ENCODE peak calls at places on chromosomes 5 and 9, in ten cellular contexts. J, C, H, G, L, X, F, Q, U and O are unnamed samples.

GRCh38 chr9:95313010-95313498 is 4.5 kb downstream of the FANCC start:
- DNase-seq in J (peak; percentile 55), C (peak; percentile 51), H (no peak), G (no peak), L (peak; percentile 11), X (peak; percentile 15), F (peak; percentile 71), Q (peak; percentile 89), U (no peak), O (peak; percentile 91)

GRCh38 chr5:88833371-88834107 is 49.4 kb downstream of the MEF2C start:
- DNase-seq in J (peak; percentile 74), C (peak; percentile 85), H (no peak), G (no peak), L (peak; percentile 74), X (no peak), F (no peak), Q (no peak), U (no peak), O (no peak)

GRCh38 chr9:124780060-124780756 is 3.3 kb downstream of the OLFML2A start:
- DNase-seq in J (no peak), C (no peak), H (no peak), G (no peak), L (no peak), X (no peak), F (no peak), Q (no peak), U (no peak), O (peak; percentile 18)

GRCh38 chr5:135203593-135204036 is 169.6 kb upstream of the PITX1 start:
- DNase-seq in J (no peak), C (no peak), H (no peak), G (no peak), L (no peak), X (no peak), F (no peak), Q (no peak), U (no peak), O (no peak)

GRCh38 chr5:159990506-159990905 is 18.4 kb upstream of the TTC1 start:
- DNase-seq in J (no peak), C (no peak), H (no peak), G (no peak), L (no peak), X (no peak), F (no peak), Q (no peak), U (no peak), O (no peak)

GRCh38 chr5:172052454-172053236 is 46.2 kb upstream of the FBXW11 start:
- DNase-seq in J (peak; percentile 86), C (no peak), H (no peak), G (no peak), L (no peak), X (no peak), F (no peak), Q (no peak), U (no peak), O (no peak)

GRCh38 chr5:24642022-24642421 is 2.8 kb downstream of the CDH10 start:
- DNase-seq in J (peak; percentile 0), C (no peak), H (no peak), G (peak; percentile 2), L (no peak), X (peak; percentile 59), F (no peak), Q (no peak), U (no peak), O (no peak)

GRCh38 chr5:136212252-136212721 is 19.3 kb upstream of the SMIM32 start:
- DNase-seq in J (peak; percentile 48), C (peak; percentile 22), H (peak; percentile 13), G (peak; percentile 73), L (peak; percentile 56), X (peak; percentile 55), F (peak; percentile 70), Q (peak; percentile 58), U (peak; percentile 53), O (peak; percentile 77)

GRCh38 chr9:121466142-121466541 is 33.5 kb downstream of the GGTA1 start:
- DNase-seq in J (no peak), C (no peak), H (no peak), G (no peak), L (no peak), X (no peak), F (no peak), Q (no peak), U (no peak), O (no peak)

GRCh38 chr9:35827486-35827885 is 1.0 kb downstream of the FAM221B start:
- DNase-seq in J (peak; percentile 71), C (no peak), H (no peak), G (no peak), L (no peak), X (no peak), F (no peak), Q (no peak), U (no peak), O (no peak)

GRCh38 chr9:15724006-15724405 is 171.2 kb downstream of the CCDC171 start:
- DNase-seq in J (peak; percentile 65), C (no peak), H (no peak), G (no peak), L (no peak), X (no peak), F (no peak), Q (no peak), U (no peak), O (no peak)

GRCh38 chr5:101915559-101915958 is 380.5 kb downstream of the SLCO4C1 start:
- DNase-seq in J (no peak), C (no peak), H (no peak), G (no peak), L (no peak), X (no peak), F (no peak), Q (no peak), U (no peak), O (no peak)

GRCh38 chr9:134204991-134205578 is 40.7 kb upstream of the RNU6ATAC start:
- DNase-seq in J (no peak), C (no peak), H (no peak), G (no peak), L (no peak), X (no peak), F (no peak), Q (no peak), U (no peak), O (no peak)

GRCh38 chr5:96172436-96172835 is 210.8 kb upstream of the ELL2 start:
- DNase-seq in J (peak; percentile 89), C (no peak), H (no peak), G (no peak), L (no peak), X (no peak), F (no peak), Q (no peak), U (no peak), O (no peak)

GRCh38 chr5:37604290-37604689 is 225.2 kb downstream of the WDR70 start:
- DNase-seq in J (no peak), C (no peak), H (no peak), G (no peak), L (no peak), X (no peak), F (no peak), Q (no peak), U (no peak), O (no peak)

GRCh38 chr9:37374892-37375291 is 47.6 kb upstream of the GRHPR start:
- DNase-seq in J (no peak), C (no peak), H (no peak), G (no peak), L (no peak), X (no peak), F (no peak), Q (no peak), U (peak; percentile 17), O (no peak)

GRCh38 chr5:35851282-35851681 is 5.4 kb upstream of the IL7R start:
- DNase-seq in J (peak; percentile 35), C (no peak), H (no peak), G (no peak), L (no peak), X (no peak), F (no peak), Q (no peak), U (no peak), O (no peak)

GRCh38 chr5:76041863-76042262 is 41.3 kb upstream of the SV2C start:
- DNase-seq in J (no peak), C (no peak), H (no peak), G (peak; percentile 16), L (peak; percentile 17), X (no peak), F (peak; percentile 60), Q (no peak), U (no peak), O (no peak)

GRCh38 chr9:99821187-99822095 is at the start of gene NR4A3:
- DNase-seq in J (peak; percentile 99), C (peak; percentile 94), H (peak; percentile 78), G (peak; percentile 86), L (peak; percentile 88), X (peak; percentile 94), F (peak; percentile 93), Q (peak; percentile 99), U (peak; percentile 75), O (peak; percentile 96)

GRCh38 chr5:99553411-99553810 is 624.6 kb upstream of the CHD1 start:
- DNase-seq in J (no peak), C (no peak), H (no peak), G (no peak), L (no peak), X (no peak), F (no peak), Q (no peak), U (no peak), O (no peak)

GRCh38 chr5:167639213-167639612 is 652.2 kb upstream of the WWC1 start:
- DNase-seq in J (peak; percentile 62), C (no peak), H (no peak), G (no peak), L (no peak), X (no peak), F (no peak), Q (no peak), U (no peak), O (no peak)

GRCh38 chr5:124289122-124289521 is 457.3 kb downstream of the ZNF608 start:
- DNase-seq in J (no peak), C (no peak), H (no peak), G (no peak), L (no peak), X (peak; percentile 73), F (no peak), Q (no peak), U (no peak), O (peak; percentile 26)

GRCh38 chr9:33112099-33112498 is 35.6 kb upstream of the SMU1 start:
- DNase-seq in J (no peak), C (no peak), H (no peak), G (no peak), L (no peak), X (no peak), F (no peak), Q (no peak), U (no peak), O (no peak)

GRCh38 chr5:66326276-66326675 is 182.2 kb downstream of the SREK1 start:
- DNase-seq in J (no peak), C (no peak), H (no peak), G (no peak), L (no peak), X (no peak), F (no peak), Q (no peak), U (no peak), O (no peak)

GRCh38 chr5:176716320-176716719 is 69.0 kb downstream of the TSPAN17 start:
- DNase-seq in J (peak; percentile 77), C (peak; percentile 18), H (no peak), G (no peak), L (no peak), X (no peak), F (no peak), Q (peak; percentile 47), U (no peak), O (no peak)